ENCODE peak calls at places on chromosomes 16 and 17, in four cellular contexts. One of them, this sample, is unnamed.

GRCh38 chr17:42340691-42341127 is 47.5 kb downstream of the STAT3 start:
- DNase-seq in HEK293T: no peak
- DNase-seq in M059J: peak; percentile 72
- DNase-seq in islet precursor cell: no peak
- DNase-seq in this sample: no peak

GRCh38 chr17:7425316-7425715 is at the start of gene SPEM2:
- DNase-seq in HEK293T: no peak
- DNase-seq in M059J: no peak
- DNase-seq in islet precursor cell: no peak
- DNase-seq in this sample: no peak

GRCh38 chr17:78458091-78458490 is 79.6 kb downstream of the PGS1 start:
- DNase-seq in HEK293T: no peak
- DNase-seq in M059J: no peak
- DNase-seq in islet precursor cell: peak; percentile 51
- DNase-seq in this sample: no peak

GRCh38 chr16:57284206-57284951 is at the start of gene PLLP:
- DNase-seq in HEK293T: peak; percentile 80
- DNase-seq in M059J: peak; percentile 49
- DNase-seq in islet precursor cell: peak; percentile 69
- DNase-seq in this sample: peak; percentile 73

GRCh38 chr17:74888440-74888839 is 5.0 kb downstream of the FADS6 start:
- DNase-seq in HEK293T: no peak
- DNase-seq in M059J: no peak
- DNase-seq in islet precursor cell: peak; percentile 69
- DNase-seq in this sample: no peak

GRCh38 chr16:974001-974601 is 3.3 kb upstream of the LMF1 start:
- DNase-seq in HEK293T: no peak
- DNase-seq in M059J: no peak
- DNase-seq in islet precursor cell: no peak
- DNase-seq in this sample: no peak

GRCh38 chr16:56267888-56268287 is 76.6 kb downstream of the GNAO1 start:
- DNase-seq in HEK293T: no peak
- DNase-seq in M059J: no peak
- DNase-seq in islet precursor cell: peak; percentile 27
- DNase-seq in this sample: no peak

GRCh38 chr17:68868708-68869107 is 86.5 kb downstream of the ABCA8 start:
- DNase-seq in HEK293T: no peak
- DNase-seq in M059J: peak; percentile 9
- DNase-seq in islet precursor cell: no peak
- DNase-seq in this sample: no peak

GRCh38 chr16:9033125-9033830 is 58.2 kb upstream of the HAPSTR1 start:
- DNase-seq in HEK293T: peak; percentile 64
- DNase-seq in M059J: peak; percentile 80
- DNase-seq in islet precursor cell: peak; percentile 71
- DNase-seq in this sample: peak; percentile 57

GRCh38 chr16:65546353-65546791 is 424.5 kb upstream of the CDH11 start:
- DNase-seq in HEK293T: no peak
- DNase-seq in M059J: no peak
- DNase-seq in islet precursor cell: peak; percentile 78
- DNase-seq in this sample: peak; percentile 30